ENCODE peak calls at places on chromosomes 12 and 14, in eight cellular contexts. R, J, G, I, O, X, C and F are unnamed samples.

GRCh38 chr14:74979442-74980397 is 23.0 kb upstream of the EIF2B2 start:
- DNase-seq in R (peak; percentile 75), J (no peak), G (no peak), I (no peak), O (no peak), X (no peak), C (no peak), F (no peak)

GRCh38 chr12:107775093-107775721 is 703 bp downstream of the ASCL4 start:
- DNase-seq in R (no peak), J (no peak), G (no peak), I (no peak), O (peak; percentile 76), X (no peak), C (peak; percentile 64), F (no peak)

GRCh38 chr14:68295316-68295816 is 475.8 kb downstream of the RAD51B start:
- DNase-seq in R (no peak), J (peak; percentile 41), G (peak; percentile 57), I (peak; percentile 98), O (peak; percentile 75), X (no peak), C (no peak), F (no peak)

GRCh38 chr12:38721611-38722252 is 183.7 kb downstream of the CPNE8 start:
- DNase-seq in R (no peak), J (no peak), G (no peak), I (no peak), O (peak; percentile 62), X (no peak), C (no peak), F (no peak)

GRCh38 chr14:54715244-54715643 is 148.3 kb downstream of the SAMD4A start:
- DNase-seq in R (peak; percentile 55), J (no peak), G (no peak), I (no peak), O (no peak), X (no peak), C (no peak), F (no peak)

GRCh38 chr12:31035944-31036665 is 37.6 kb upstream of the DDX11 start:
- DNase-seq in R (peak; percentile 13), J (no peak), G (no peak), I (no peak), O (no peak), X (no peak), C (no peak), F (no peak)

GRCh38 chr12:123075591-123076171 is 75.2 kb downstream of the PITPNM2 start:
- DNase-seq in R (no peak), J (peak; percentile 73), G (no peak), I (peak; percentile 78), O (peak; percentile 90), X (peak; percentile 25), C (peak; percentile 74), F (no peak)

GRCh38 chr12:49868952-49869815 is 26.3 kb upstream of the BCDIN3D start:
- DNase-seq in R (no peak), J (peak; percentile 70), G (no peak), I (peak; percentile 35), O (peak; percentile 78), X (no peak), C (peak; percentile 82), F (peak; percentile 76)

GRCh38 chr12:34397591-34398365 is 375.5 kb downstream of the ALG10 start:
- DNase-seq in R (no peak), J (peak; percentile 20), G (peak; percentile 33), I (no peak), O (peak; percentile 50), X (no peak), C (peak; percentile 55), F (peak; percentile 25)

GRCh38 chr12:47868041-47868440 is 36.8 kb downstream of the VDR start:
- DNase-seq in R (no peak), J (no peak), G (no peak), I (no peak), O (peak; percentile 55), X (no peak), C (no peak), F (no peak)

GRCh38 chr12:2190085-2190484 is 137.3 kb downstream of the CACNA1C start:
- DNase-seq in R (no peak), J (no peak), G (no peak), I (no peak), O (no peak), X (no peak), C (no peak), F (no peak)

GRCh38 chr14:32985881-32986280 is 47.2 kb downstream of the NPAS3 start:
- DNase-seq in R (no peak), J (no peak), G (no peak), I (no peak), O (no peak), X (no peak), C (no peak), F (peak; percentile 45)

GRCh38 chr14:28382460-28383220 is 383.9 kb upstream of the FOXG1 start:
- DNase-seq in R (peak; percentile 94), J (no peak), G (no peak), I (peak; percentile 44), O (no peak), X (no peak), C (no peak), F (no peak)

GRCh38 chr12:48820406-48820805 is 2.1 kb downstream of the CACNB3 start:
- DNase-seq in R (no peak), J (no peak), G (no peak), I (no peak), O (no peak), X (no peak), C (no peak), F (no peak)

GRCh38 chr12:9095322-9095721 is 20.4 kb downstream of the A2M start:
- DNase-seq in R (no peak), J (no peak), G (no peak), I (no peak), O (no peak), X (no peak), C (no peak), F (no peak)

GRCh38 chr12:128813392-128813791 is 10.4 kb downstream of the SLC15A4 start:
- DNase-seq in R (no peak), J (no peak), G (no peak), I (no peak), O (no peak), X (no peak), C (no peak), F (no peak)

GRCh38 chr12:128811806-128812205 is 12.0 kb downstream of the SLC15A4 start:
- DNase-seq in R (no peak), J (no peak), G (no peak), I (no peak), O (no peak), X (no peak), C (no peak), F (no peak)

GRCh38 chr12:128808651-128809050 is 15.1 kb downstream of the SLC15A4 start:
- DNase-seq in R (no peak), J (no peak), G (no peak), I (no peak), O (no peak), X (no peak), C (no peak), F (no peak)

GRCh38 chr12:128807161-128807724 is 16.5 kb downstream of the SLC15A4 start:
- DNase-seq in R (no peak), J (no peak), G (no peak), I (no peak), O (no peak), X (no peak), C (no peak), F (no peak)

GRCh38 chr12:128810182-128811127 is 13.3 kb downstream of the SLC15A4 start:
- DNase-seq in R (no peak), J (no peak), G (no peak), I (no peak), O (no peak), X (peak; percentile 76), C (no peak), F (no peak)
- H3K4me3 ChIP-seq in R (no peak overlapping the region), J (no peak overlapping the region), G (no peak overlapping the region), I (no peak overlapping the region), O (no peak overlapping the region), X (peak overlapping the region; percentile 27), C (no peak overlapping the region), F (no peak overlapping the region)

DNA sequence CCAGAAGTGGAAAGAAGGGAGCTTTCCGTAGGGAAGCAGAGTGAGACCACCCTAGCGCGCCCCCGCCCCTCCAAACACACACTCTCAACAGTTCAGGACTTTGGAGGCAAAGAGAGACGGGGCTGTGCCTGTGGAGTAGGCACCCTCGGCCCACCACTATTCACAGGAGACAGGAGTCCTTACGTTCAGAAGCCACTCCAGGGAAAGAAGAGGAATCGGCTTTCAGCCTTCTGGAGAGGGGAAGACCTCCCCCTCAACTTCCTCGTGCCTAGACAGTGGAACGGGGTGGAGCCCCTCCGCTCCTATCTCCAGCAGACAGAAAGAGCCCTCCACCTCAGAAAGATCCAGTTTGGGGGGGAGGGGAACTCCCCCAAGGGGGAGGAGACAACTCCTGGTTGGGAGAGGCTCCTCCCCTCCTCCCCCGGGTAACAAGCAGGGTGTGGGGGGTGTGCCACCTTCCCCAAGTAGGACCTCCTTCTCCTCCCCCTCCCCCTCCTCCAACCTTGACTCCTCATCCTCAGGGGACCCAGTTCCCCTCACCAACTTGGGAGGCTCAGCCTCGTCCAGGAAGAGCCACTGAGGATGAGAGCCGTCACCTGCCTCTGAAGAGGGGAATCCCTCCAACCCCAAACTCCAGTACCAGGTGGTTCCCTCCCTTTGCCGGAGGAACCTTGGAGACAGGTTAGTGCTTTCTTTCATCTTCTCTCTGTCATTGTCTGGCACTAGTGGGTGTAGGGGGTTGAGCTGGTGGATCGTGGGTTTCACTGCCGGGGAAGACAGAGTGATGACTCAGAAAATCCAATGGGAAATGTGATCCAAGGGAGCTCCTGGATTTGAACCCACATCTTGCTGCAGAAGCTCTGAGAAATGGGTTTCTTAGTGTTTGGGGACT is 883 bp downstream of the FOXJ2 start:
- DNase-seq in R (peak; percentile 36), J (peak; percentile 70), G (no peak), I (no peak), O (peak; percentile 79), X (peak; percentile 44), C (no peak), F (peak; percentile 45)
- TF ChIP-seq CTCF in R (no peak), J (no peak), G (no peak), I (no peak), O (no peak), X (no peak), C (no peak), F (no peak)

GRCh38 chr12:76738824-76739579 is 24.9 kb upstream of the ZDHHC17 start:
- DNase-seq in R (no peak), J (no peak), G (no peak), I (peak; percentile 30), O (no peak), X (no peak), C (no peak), F (no peak)
- H3K27me3 ChIP-seq in R (no peaks in the 10 kb centered on the region), J (no peaks in the 10 kb centered on the region), G (no peaks in the 10 kb centered on the region), I (no peaks in the 10 kb centered on the region), O (no peaks in the 10 kb centered on the region), X (no peaks in the 10 kb centered on the region), C (no peaks in the 10 kb centered on the region), F (no peaks in the 10 kb centered on the region)

DNA sequence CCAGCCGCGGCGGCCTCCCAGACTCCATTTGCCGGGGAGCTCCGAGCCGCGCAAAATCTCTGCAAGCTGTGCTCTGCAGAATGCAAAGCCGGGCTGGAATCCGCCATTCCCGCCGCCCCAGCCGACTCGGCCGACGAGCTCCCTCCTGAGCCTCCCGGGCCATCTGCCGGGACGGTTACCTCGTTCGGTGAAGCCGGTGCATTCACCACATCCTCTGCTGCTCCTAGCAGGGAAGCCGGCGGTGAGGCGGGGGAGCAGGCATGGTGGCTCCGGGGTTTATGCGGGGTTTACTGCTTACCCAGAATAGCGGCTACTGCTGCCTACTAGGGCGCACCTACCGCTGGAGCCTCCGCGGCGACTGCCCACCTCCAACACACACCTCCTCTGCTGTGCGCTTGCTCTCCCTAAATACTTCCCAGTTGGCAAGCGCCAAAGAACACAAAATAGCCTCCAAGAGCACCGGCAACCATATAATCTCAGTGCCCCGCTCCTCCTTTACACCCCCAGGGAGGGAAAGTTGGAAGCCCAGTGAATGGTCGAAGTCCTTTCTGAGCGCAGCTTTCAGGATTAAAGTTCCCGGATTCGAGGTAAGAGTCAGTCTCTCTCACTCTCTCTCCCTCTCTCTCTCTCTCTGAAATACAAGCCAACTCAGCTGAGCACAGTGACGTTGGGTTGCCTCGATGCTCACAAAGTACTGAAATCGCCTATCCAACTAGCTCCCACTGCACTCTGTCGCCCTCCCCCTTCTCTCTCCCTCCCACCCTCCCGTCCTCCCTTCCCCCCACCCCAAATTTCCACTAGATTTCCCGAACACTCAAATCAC is at the start of gene TBX5:
- DNase-seq in R (no peak), J (no peak), G (no peak), I (no peak), O (no peak), X (no peak), C (no peak), F (no peak)
- H3K4me3 ChIP-seq in R (no peak within 1 kb of the TSS), J (peak within 1 kb of the TSS; percentile 42), G (no peak within 1 kb of the TSS), I (no peak within 1 kb of the TSS), O (no peak within 1 kb of the TSS), X (no peak within 1 kb of the TSS), C (peak within 1 kb of the TSS; percentile 55), F (no peak within 1 kb of the TSS)